ENCODE peak calls at places on chromosomes 7 and 10, in six cellular contexts. One of them, this sample, is unnamed.

GRCh38 chr7:133940368-133940767 is 186.8 kb upstream of the LRGUK start:
- DNase-seq in pancreas: no peak
- DNase-seq in astrocyte: no peak
- DNase-seq in left lung: no peak
- DNase-seq in IMR-90: no peak
- DNase-seq in heart left ventricle: no peak
- DNase-seq in this sample: no peak

GRCh38 chr10:31929986-31930675 is 1.5 kb upstream of the ARHGAP12 start:
- DNase-seq in pancreas: no peak
- DNase-seq in astrocyte: no peak
- DNase-seq in left lung: no peak
- DNase-seq in IMR-90: no peak
- DNase-seq in heart left ventricle: no peak
- DNase-seq in this sample: peak

GRCh38 chr10:14466256-14466655 is 135.5 kb upstream of the FRMD4A start:
- DNase-seq in pancreas: no peak
- DNase-seq in astrocyte: peak
- DNase-seq in left lung: no peak
- DNase-seq in IMR-90: peak
- DNase-seq in heart left ventricle: no peak
- DNase-seq in this sample: no peak

GRCh38 chr10:25522946-25523608 is 348.3 kb downstream of the GPR158 start:
- DNase-seq in pancreas: no peak
- DNase-seq in astrocyte: peak
- DNase-seq in left lung: no peak
- DNase-seq in IMR-90: no peak
- DNase-seq in heart left ventricle: no peak
- DNase-seq in this sample: peak

GRCh38 chr10:31725436-31725835 is 203.2 kb downstream of the ARHGAP12 start:
- DNase-seq in pancreas: peak
- DNase-seq in astrocyte: no peak
- DNase-seq in left lung: no peak
- DNase-seq in IMR-90: no peak
- DNase-seq in heart left ventricle: no peak
- DNase-seq in this sample: no peak

GRCh38 chr10:50991496-50992355 is 82.6 kb upstream of the PRKG1 start:
- DNase-seq in pancreas: peak
- DNase-seq in astrocyte: no peak
- DNase-seq in left lung: peak
- DNase-seq in IMR-90: peak
- DNase-seq in heart left ventricle: peak
- DNase-seq in this sample: no peak

GRCh38 chr7:137697026-137697425 is 149.7 kb downstream of the DGKI start:
- DNase-seq in pancreas: no peak
- DNase-seq in astrocyte: no peak
- DNase-seq in left lung: no peak
- DNase-seq in IMR-90: no peak
- DNase-seq in heart left ventricle: no peak
- DNase-seq in this sample: no peak

GRCh38 chr10:15084502-15084922 is 4.1 kb downstream of the ACBD7 start:
- DNase-seq in pancreas: no peak
- DNase-seq in astrocyte: peak
- DNase-seq in left lung: peak
- DNase-seq in IMR-90: peak
- DNase-seq in heart left ventricle: peak
- DNase-seq in this sample: peak

GRCh38 chr10:20536381-20536780 is 360.7 kb downstream of the NEBL start:
- DNase-seq in pancreas: no peak
- DNase-seq in astrocyte: no peak
- DNase-seq in left lung: no peak
- DNase-seq in IMR-90: no peak
- DNase-seq in heart left ventricle: no peak
- DNase-seq in this sample: no peak

GRCh38 chr7:87671-88070 is 104.7 kb upstream of the FAM20C start:
- DNase-seq in pancreas: no peak
- DNase-seq in astrocyte: no peak
- DNase-seq in left lung: no peak
- DNase-seq in IMR-90: no peak
- DNase-seq in heart left ventricle: no peak
- DNase-seq in this sample: no peak

GRCh38 chr10:123559066-123559822 is 106.9 kb upstream of the GPR26 start:
- DNase-seq in pancreas: peak
- DNase-seq in astrocyte: peak
- DNase-seq in left lung: peak
- DNase-seq in IMR-90: peak
- DNase-seq in heart left ventricle: peak
- DNase-seq in this sample: peak

GRCh38 chr7:4702961-4703512 is 20.9 kb downstream of the FOXK1 start:
- DNase-seq in pancreas: no peak
- DNase-seq in astrocyte: no peak
- DNase-seq in left lung: no peak
- DNase-seq in IMR-90: no peak
- DNase-seq in heart left ventricle: peak
- DNase-seq in this sample: no peak

GRCh38 chr10:70599319-70599718 is 3.2 kb downstream of the PRF1 start:
- DNase-seq in pancreas: no peak
- DNase-seq in astrocyte: no peak
- DNase-seq in left lung: no peak
- DNase-seq in IMR-90: no peak
- DNase-seq in heart left ventricle: no peak
- DNase-seq in this sample: no peak

GRCh38 chr7:23967949-23968599 is 258.1 kb downstream of the STK31 start:
- DNase-seq in pancreas: no peak
- DNase-seq in astrocyte: no peak
- DNase-seq in left lung: no peak
- DNase-seq in IMR-90: no peak
- DNase-seq in heart left ventricle: no peak
- DNase-seq in this sample: no peak

GRCh38 chr7:117250801-117251200 is 72.1 kb downstream of the WNT2 start:
- DNase-seq in pancreas: no peak
- DNase-seq in astrocyte: peak
- DNase-seq in left lung: no peak
- DNase-seq in IMR-90: peak
- DNase-seq in heart left ventricle: no peak
- DNase-seq in this sample: no peak

GRCh38 chr10:29619273-29619672 is 15.5 kb downstream of the SVIL start:
- DNase-seq in pancreas: no peak
- DNase-seq in astrocyte: peak
- DNase-seq in left lung: no peak
- DNase-seq in IMR-90: peak
- DNase-seq in heart left ventricle: no peak
- DNase-seq in this sample: peak

GRCh38 chr10:48506147-48506917 is 98.5 kb downstream of the ARHGAP22 start:
- DNase-seq in pancreas: no peak
- DNase-seq in astrocyte: no peak
- DNase-seq in left lung: no peak
- DNase-seq in IMR-90: peak
- DNase-seq in heart left ventricle: no peak
- DNase-seq in this sample: no peak
- TF ChIP-seq CTCF in pancreas: no peak
- TF ChIP-seq CTCF in astrocyte: peak
- TF ChIP-seq CTCF in left lung: peak
- TF ChIP-seq CTCF in IMR-90: peak
- TF ChIP-seq CTCF in heart left ventricle: peak
- TF ChIP-seq CTCF in this sample: no peak

DNA sequence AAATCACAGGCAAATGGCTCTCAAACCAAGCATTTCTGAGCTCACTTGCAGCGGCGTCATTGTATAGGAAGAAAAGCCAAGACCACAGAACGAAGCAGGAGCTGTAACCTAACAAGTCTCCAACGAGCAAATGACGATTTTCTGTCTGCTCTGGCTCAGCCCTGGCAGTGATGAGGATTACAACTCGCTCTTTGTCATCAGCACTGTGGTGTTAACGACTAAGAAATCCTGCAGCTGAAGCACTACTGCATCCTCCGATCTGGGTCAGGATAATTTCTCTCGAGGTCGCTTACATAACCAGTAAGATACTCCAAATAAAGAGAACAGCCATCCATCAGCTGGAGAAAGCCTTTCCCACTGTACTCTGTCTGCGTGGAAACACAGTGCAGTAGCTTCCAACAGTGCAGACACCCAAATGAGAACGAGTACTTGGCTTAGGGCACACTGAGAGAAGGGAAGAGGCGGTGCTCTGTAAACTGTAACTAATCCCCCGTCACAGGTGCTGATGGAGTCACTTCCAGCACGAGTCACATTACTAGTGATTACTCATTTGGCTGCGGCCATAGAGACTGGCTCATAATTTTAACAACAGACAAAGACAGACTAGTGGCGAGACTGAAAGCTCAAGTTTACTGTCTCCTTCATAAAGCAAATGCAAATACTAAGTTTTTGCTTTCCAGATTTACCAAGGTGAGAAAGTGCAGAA is 135.8 kb downstream of the NRBF2 start:
- DNase-seq in pancreas: peak
- DNase-seq in astrocyte: peak
- DNase-seq in left lung: peak
- DNase-seq in IMR-90: peak
- DNase-seq in heart left ventricle: peak
- DNase-seq in this sample: peak
- H3K27ac ChIP-seq in pancreas: peak
- H3K27ac ChIP-seq in astrocyte: peak
- H3K27ac ChIP-seq in left lung: peak
- H3K27ac ChIP-seq in IMR-90: peak
- H3K27ac ChIP-seq in heart left ventricle: peak
- H3K27ac ChIP-seq in this sample: peak

GRCh38 chr10:76282122-76283030 is 851.0 kb downstream of the LRMDA start:
- DNase-seq in pancreas: no peak
- DNase-seq in astrocyte: peak
- DNase-seq in left lung: no peak
- DNase-seq in IMR-90: peak
- DNase-seq in heart left ventricle: no peak
- DNase-seq in this sample: no peak
- TF ChIP-seq CTCF in pancreas: no peak
- TF ChIP-seq CTCF in astrocyte: no peak
- TF ChIP-seq CTCF in left lung: no peak
- TF ChIP-seq CTCF in IMR-90: no peak
- TF ChIP-seq CTCF in heart left ventricle: no peak
- TF ChIP-seq CTCF in this sample: no peak

DNA sequence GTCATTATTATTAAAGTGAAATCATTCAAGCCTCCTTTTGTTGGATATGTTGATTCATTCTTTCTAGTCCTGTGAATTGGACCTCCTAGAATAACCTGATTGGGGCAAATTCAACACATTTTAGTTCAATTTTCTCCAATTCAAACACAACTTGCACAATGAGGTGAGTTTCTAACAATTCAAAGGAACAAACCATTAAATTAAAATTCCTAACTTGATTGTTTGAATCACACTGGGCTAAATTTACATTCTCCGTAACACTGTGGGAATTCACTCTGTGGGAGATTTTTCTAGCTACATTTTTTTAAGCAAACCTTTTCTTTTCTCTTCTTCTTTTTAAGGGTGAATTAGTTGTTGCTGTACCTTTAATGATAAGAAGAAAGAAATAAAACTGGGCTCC is 68.3 kb upstream of the CABCOCO1 start:
- DNase-seq in pancreas: no peak
- DNase-seq in astrocyte: no peak
- DNase-seq in left lung: no peak
- DNase-seq in IMR-90: no peak
- DNase-seq in heart left ventricle: no peak
- DNase-seq in this sample: no peak
- H3K27ac ChIP-seq in pancreas: no peak
- H3K27ac ChIP-seq in astrocyte: no peak
- H3K27ac ChIP-seq in left lung: no peak
- H3K27ac ChIP-seq in IMR-90: no peak
- H3K27ac ChIP-seq in heart left ventricle: no peak
- H3K27ac ChIP-seq in this sample: no peak

DNA sequence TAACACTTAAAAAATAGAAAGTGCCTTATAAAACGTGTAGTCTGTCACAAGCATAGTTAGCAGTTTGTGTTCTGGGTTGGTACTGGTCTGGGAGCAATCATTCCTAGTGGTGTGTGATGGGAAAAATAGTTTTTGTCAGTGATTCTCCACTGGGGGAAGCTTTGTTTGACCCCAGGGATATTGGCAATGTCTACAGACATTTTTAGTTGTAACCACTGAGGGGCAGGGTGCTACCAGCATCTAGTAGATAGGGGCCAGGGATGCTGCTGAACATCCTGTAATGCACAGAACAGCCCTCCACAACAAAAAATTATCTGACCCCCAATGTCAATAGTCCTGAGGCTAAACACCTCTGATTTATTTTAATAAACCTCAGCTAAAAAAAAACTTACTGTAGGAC is 51.6 kb upstream of the CREB5 start:
- DNase-seq in pancreas: no peak
- DNase-seq in astrocyte: no peak
- DNase-seq in left lung: no peak
- DNase-seq in IMR-90: no peak
- DNase-seq in heart left ventricle: no peak
- DNase-seq in this sample: no peak
- TF ChIP-seq CTCF in pancreas: no peak
- TF ChIP-seq CTCF in astrocyte: no peak
- TF ChIP-seq CTCF in left lung: no peak
- TF ChIP-seq CTCF in IMR-90: no peak
- TF ChIP-seq CTCF in heart left ventricle: no peak
- TF ChIP-seq CTCF in this sample: no peak

GRCh38 chr7:41065663-41066062 is 637.2 kb downstream of the INHBA start:
- DNase-seq in pancreas: no peak
- DNase-seq in astrocyte: no peak
- DNase-seq in left lung: no peak
- DNase-seq in IMR-90: no peak
- DNase-seq in heart left ventricle: no peak
- DNase-seq in this sample: peak
- H3K27ac ChIP-seq in pancreas: no peak
- H3K27ac ChIP-seq in astrocyte: no peak
- H3K27ac ChIP-seq in left lung: no peak
- H3K27ac ChIP-seq in IMR-90: no peak
- H3K27ac ChIP-seq in heart left ventricle: no peak
- H3K27ac ChIP-seq in this sample: peak